ENCODE peak calls at places on chromosomes 3 and 15, in four cellular contexts. I is left ventricle myocardium inferior, S is GM23248, Q is tibial artery. E is an unnamed sample.

GRCh38 chr15:85532689-85533088 is 152.3 kb downstream of the AKAP13 start:
- DNase-seq in I (peak; percentile 48), Q (no peak), S (no peak), E (no peak)

GRCh38 chr15:49686626-49687025 is 65.8 kb downstream of the DTWD1 start:
- DNase-seq in S (peak; percentile 21), Q (no peak), I (no peak), E (no peak)

GRCh38 chr3:160400631-160401150 is 1.2 kb downstream of the SMC4 start:
- DNase-seq in Q (no peak), S (peak; percentile 56), I (peak; percentile 21), E (no peak)

GRCh38 chr3:178388473-178388872 is 147.8 kb upstream of the KCNMB2 start:
- DNase-seq in S (no peak), Q (no peak), I (no peak), E (no peak)

GRCh38 chr3:13235897-13236296 is 162.7 kb upstream of the IQSEC1 start:
- DNase-seq in Q (no peak), I (no peak), S (no peak), E (no peak)

GRCh38 chr3:127038923-127039581 is 56.1 kb downstream of the PLXNA1 start:
- DNase-seq in I (no peak), S (no peak), Q (no peak), E (no peak)

GRCh38 chr3:111200027-111200426 is 128.4 kb downstream of the NECTIN3 start:
- DNase-seq in Q (no peak), S (no peak), I (no peak), E (no peak)

GRCh38 chr3:171566803-171567422 is 106.7 kb upstream of the TNIK start:
- DNase-seq in I (no peak), S (peak; percentile 58), Q (no peak), E (no peak)

GRCh38 chr3:14633819-14634424 is 17.6 kb upstream of the CCDC174 start:
- DNase-seq in Q (peak; percentile 50), I (peak; percentile 37), S (peak; percentile 76), E (no peak)

GRCh38 chr15:58469432-58470353 is 37.9 kb downstream of the LIPC start:
- DNase-seq in I (no peak), S (peak; percentile 93), Q (no peak), E (no peak)

GRCh38 chr3:168794427-168794826 is 698.7 kb upstream of the GOLIM4 start:
- DNase-seq in S (no peak), I (no peak), Q (no peak), E (no peak)

GRCh38 chr3:127985216-127985615 is 67.0 kb upstream of the SEC61A1 start:
- DNase-seq in I (no peak), S (peak; percentile 16), Q (no peak), E (no peak)

GRCh38 chr3:134252766-134253165 is 2.1 kb upstream of the RYK start:
- DNase-seq in I (no peak), S (no peak), Q (no peak), E (no peak)

GRCh38 chr15:51793521-51793920 is 35.9 kb upstream of the TMOD3 start:
- DNase-seq in I (peak; percentile 44), S (no peak), Q (peak; percentile 44), E (peak; percentile 12)

GRCh38 chr3:121698513-121698912 is 37.8 kb upstream of the HCLS1 start:
- DNase-seq in S (no peak), I (no peak), Q (no peak), E (no peak)

GRCh38 chr3:63673111-63673510 is 20.6 kb downstream of the SNTN start:
- DNase-seq in Q (no peak), S (no peak), I (no peak), E (no peak)

GRCh38 chr15:75002398-75002797 is 7.0 kb downstream of the SCAMP5 start:
- DNase-seq in Q (no peak), S (no peak), I (no peak), E (no peak)

GRCh38 chr15:20352241-20353200 is 189.1 kb downstream of the GOLGA6L6 start:
- DNase-seq in I (no peak), S (no peak), Q (no peak), E (no peak)

GRCh38 chr3:24254649-24255048 is 240.0 kb downstream of the THRB start:
- DNase-seq in S (peak; percentile 81), Q (no peak), I (no peak), E (no peak)

GRCh38 chr3:61562042-61562809 is 855 bp downstream of the PTPRG start:
- DNase-seq in Q (peak; percentile 30), S (peak; percentile 62), I (peak; percentile 31), E (peak; percentile 21)

GRCh38 chr15:61749169-61749568 is 311.1 kb downstream of the VPS13C start:
- DNase-seq in Q (no peak), I (no peak), S (no peak), E (no peak)

GRCh38 chr3:72344256-72345046 is 503.8 kb downstream of the SHQ1 start:
- DNase-seq in I (no peak), Q (no peak), S (no peak), E (no peak)

GRCh38 chr3:134008630-134009156 is 21.0 kb downstream of the SLCO2A1 start:
- DNase-seq in Q (no peak), I (no peak), S (peak; percentile 82), E (no peak)

GRCh38 chr3:85254738-85255137 is 295.9 kb downstream of the CADM2 start:
- DNase-seq in Q (no peak), I (no peak), S (no peak), E (no peak)

GRCh38 chr3:196489747-196490146 is 13.8 kb downstream of the RNF168 start:
- DNase-seq in S (no peak), I (no peak), Q (no peak), E (no peak)

GRCh38 chr3:134918448-134918847 is 123.4 kb downstream of the EPHB1 start:
- DNase-seq in I (no peak), Q (no peak), S (no peak), E (no peak)

GRCh38 chr3:9902372-9903237 is at the start of gene IL17RE:
- DNase-seq in I (no peak), S (no peak), Q (no peak), E (no peak)

GRCh38 chr3:46713898-46714552 is 3.6 kb downstream of the PRSS50 start:
- DNase-seq in Q (peak; percentile 18), I (no peak), S (no peak), E (no peak)

GRCh38 chr3:174483254-174483653 is 375.9 kb upstream of the NAALADL2 start:
- DNase-seq in Q (no peak), I (no peak), S (no peak), E (no peak)

GRCh38 chr15:79035111-79035601 is 55.4 kb downstream of the RASGRF1 start:
- DNase-seq in I (no peak), Q (no peak), S (peak; percentile 29), E (no peak)

GRCh38 chr3:170563712-170564423 is 22.0 kb downstream of the SLC7A14 start:
- DNase-seq in I (no peak), S (peak; percentile 71), Q (no peak), E (no peak)

GRCh38 chr15:38414351-38414750 is 39.6 kb upstream of the FAM98B start:
- DNase-seq in I (peak; percentile 52), S (peak; percentile 85), Q (peak; percentile 67), E (peak; percentile 27)

GRCh38 chr15:55858661-55859060 is 115.7 kb upstream of the PRTG start:
- DNase-seq in I (no peak), S (peak; percentile 18), Q (no peak), E (no peak)

GRCh38 chr15:79084308-79084968 is 6.1 kb downstream of the RASGRF1 start:
- DNase-seq in I (no peak), S (no peak), Q (no peak), E (no peak)

GRCh38 chr3:52311567-52312119 is 4.5 kb upstream of the DNAH1 start:
- DNase-seq in I (no peak), Q (no peak), S (no peak), E (no peak)

GRCh38 chr3:49471856-49472495 is 1.9 kb downstream of the DAG1 start:
- DNase-seq in S (no peak), Q (no peak), I (peak; percentile 43), E (peak; percentile 77)

GRCh38 chr3:115624029-115624645 is 827 bp downstream of the GAP43 start:
- DNase-seq in I (no peak), S (no peak), Q (no peak), E (no peak)

GRCh38 chr3:27147215-27147614 is 222.0 kb downstream of the NEK10 start:
- DNase-seq in S (peak; percentile 54), I (no peak), Q (no peak), E (no peak)

GRCh38 chr3:179045719-179046402 is 25.7 kb downstream of the ZMAT3 start:
- DNase-seq in S (no peak), Q (no peak), I (no peak), E (no peak)

DNA sequence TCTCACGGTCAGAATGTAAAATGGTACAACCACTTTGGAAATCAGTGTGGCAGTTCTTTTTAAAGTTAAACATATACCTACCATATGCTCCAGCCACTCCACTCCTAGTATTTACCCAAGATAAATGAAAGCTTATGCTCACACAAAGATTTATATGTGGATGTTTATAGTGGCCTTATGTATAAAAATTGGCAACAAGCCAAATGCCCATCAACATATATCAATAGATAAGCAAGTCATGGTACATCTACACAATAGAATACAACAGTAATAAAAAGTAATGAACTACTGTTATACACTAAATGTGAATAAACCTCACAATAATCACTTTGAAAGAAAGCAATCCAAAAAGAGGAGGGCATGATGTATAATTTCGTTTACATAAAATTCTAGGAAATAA is 153.5 kb upstream of the LMCD1 start:
- DNase-seq in S (no peak), I (no peak), Q (no peak), E (no peak)
- H3K9me3 ChIP-seq in S (no peaks in the 10 kb centered on the region), I (peaks cover 31% of the 10 kb centered on the region), Q (peaks cover 13% of the 10 kb centered on the region), E (peaks cover 9% of the 10 kb centered on the region)

DNA sequence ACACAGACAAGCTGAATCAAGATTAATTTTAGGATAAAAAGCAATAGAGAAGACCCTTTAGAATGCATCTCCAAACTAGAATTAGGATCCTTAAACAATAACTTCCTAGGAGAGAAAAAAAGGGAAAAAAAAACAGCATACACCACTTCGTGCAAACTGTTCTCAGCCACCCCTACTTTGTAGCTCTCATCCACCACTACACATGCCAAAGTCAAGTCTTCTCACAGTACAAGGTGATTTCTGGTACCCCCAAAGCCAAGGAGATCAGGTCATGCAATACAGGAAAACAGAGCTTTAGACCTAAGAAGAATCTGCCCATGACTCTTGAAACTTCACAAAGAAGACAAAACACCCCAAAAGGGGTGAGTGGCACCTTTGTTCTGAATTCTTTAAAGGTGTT is 166.9 kb downstream of the SUCNR1 start:
- DNase-seq in Q (no peak), I (no peak), S (no peak), E (no peak)
- H3K9me3 ChIP-seq in Q (no peaks in the 10 kb centered on the region), I (peaks cover 36% of the 10 kb centered on the region), S (peaks cover 3% of the 10 kb centered on the region), E (peaks cover 5% of the 10 kb centered on the region)

GRCh38 chr3:16686679-16687078 is 81.5 kb upstream of the DAZL start:
- DNase-seq in S (no peak), Q (no peak), I (no peak), E (no peak)
- H3K9me3 ChIP-seq in S (no peaks in the 10 kb centered on the region), Q (no peaks in the 10 kb centered on the region), I (no peaks in the 10 kb centered on the region), E (no peaks in the 10 kb centered on the region)

GRCh38 chr3:138539352-138539751 is 54.7 kb downstream of the CEP70 start:
- DNase-seq in I (no peak), S (no peak), Q (no peak), E (no peak)
- H3K9me3 ChIP-seq in I (peaks cover 41% of the 10 kb centered on the region), S (no peaks in the 10 kb centered on the region), Q (peaks cover 28% of the 10 kb centered on the region), E (no peaks in the 10 kb centered on the region)

GRCh38 chr15:26451995-26452394 is 320.9 kb downstream of the GABRB3 start:
- DNase-seq in S (no peak), I (no peak), Q (no peak), E (no peak)

GRCh38 chr15:26455828-26456227 is 317.0 kb downstream of the GABRB3 start:
- DNase-seq in I (no peak), S (no peak), Q (no peak), E (no peak)

GRCh38 chr15:26449296-26449695 is 323.6 kb downstream of the GABRB3 start:
- DNase-seq in I (no peak), Q (no peak), S (peak; percentile 1), E (no peak)

GRCh38 chr15:26453914-26454313 is 319.0 kb downstream of the GABRB3 start:
- DNase-seq in S (no peak), I (no peak), Q (no peak), E (no peak)
- H3K9me3 ChIP-seq in S (no peaks in the 10 kb centered on the region), I (peaks cover 17% of the 10 kb centered on the region), Q (no peaks in the 10 kb centered on the region), E (no peaks in the 10 kb centered on the region)

E was measured in gastrocnemius medialis.